ENCODE peak calls at places on chromosomes 6 and 20, in seven cellular contexts. Z is ovary; B is esophagus muscularis mucosa; S is mucosa of descending colon; C is GM23248; E is right lobe of liver; U is CD4-positive, alpha-beta memory T cell. W is an unnamed sample. For H3K4me1, the result is how much of the 10 kb centered on the place peaks cover.

GRCh38 chr6:170207586-170207985 is 83.3 kb downstream of the DLL1 start:
- DNase-seq in E (no peak), S (no peak), B (peak), U (no peak), C (no peak), Z (no peak), W (peak)

GRCh38 chr20:37943501-37944455 is 40.9 kb downstream of the VSTM2L start:
- DNase-seq in C (no peak), Z (no peak), E (peak), S (no peak), B (peak), U (no peak), W (no peak)

GRCh38 chr6:36800223-36801095 is 38.8 kb downstream of the CPNE5 start:
- DNase-seq in E (no peak), B (no peak), C (no peak), S (no peak), Z (no peak), U (no peak), W (no peak)

GRCh38 chr6:151071295-151071694 is 168.5 kb upstream of the AKAP12 start:
- DNase-seq in B (peak), E (peak), C (peak), S (no peak), U (no peak), Z (peak), W (no peak)

GRCh38 chr6:163965426-163966348 is 551.2 kb downstream of the QKI start:
- DNase-seq in S (no peak), Z (no peak), U (no peak), E (no peak), B (peak), C (no peak), W (no peak)

GRCh38 chr20:45845452-45845851 is 11.7 kb downstream of the ACOT8 start:
- DNase-seq in E (no peak), S (no peak), B (no peak), C (no peak), U (no peak), Z (no peak), W (no peak)

GRCh38 chr6:44496705-44497369 is 109.3 kb downstream of the CDC5L start:
- DNase-seq in Z (no peak), E (no peak), B (no peak), C (peak), U (no peak), S (no peak), W (no peak)

GRCh38 chr6:168597471-168597875 is 156.5 kb downstream of the SMOC2 start:
- DNase-seq in E (no peak), U (no peak), S (no peak), C (no peak), B (no peak), Z (no peak), W (no peak)

GRCh38 chr6:134046054-134046453 is 6.4 kb downstream of the SLC2A12 start:
- DNase-seq in B (no peak), C (peak), S (no peak), E (no peak), U (no peak), Z (no peak), W (no peak)

GRCh38 chr20:53162251-53162835 is 190.2 kb downstream of the TSHZ2 start:
- DNase-seq in Z (peak), B (no peak), S (no peak), E (no peak), U (no peak), C (peak), W (no peak)

GRCh38 chr6:169763881-169764280 is 12.5 kb downstream of the ERMARD start:
- DNase-seq in U (no peak), E (no peak), B (no peak), C (no peak), S (no peak), Z (no peak), W (no peak)

GRCh38 chr6:129849456-129849855 is 11.7 kb downstream of the TMEM244 start:
- DNase-seq in B (no peak), E (no peak), Z (no peak), S (no peak), U (no peak), C (peak), W (no peak)

GRCh38 chr6:131258816-131259476 is 123.7 kb downstream of the AKAP7 start:
- DNase-seq in C (no peak), E (no peak), B (no peak), S (peak), U (no peak), Z (no peak), W (no peak)

GRCh38 chr6:32187009-32187709 is 2.8 kb downstream of the PBX2 start:
- DNase-seq in B (no peak), E (no peak), U (no peak), C (no peak), Z (no peak), S (no peak), W (no peak)

GRCh38 chr6:13355969-13356368 is 27.6 kb upstream of the TBC1D7 start:
- DNase-seq in C (no peak), U (peak), Z (no peak), B (no peak), S (no peak), E (no peak), W (no peak)

GRCh38 chr20:37741055-37741454 is 47.2 kb downstream of the CTNNBL1 start:
- DNase-seq in B (no peak), S (no peak), U (no peak), C (peak), Z (no peak), E (no peak), W (no peak)

GRCh38 chr20:38321959-38322598 is 18.1 kb downstream of the BPI start:
- DNase-seq in E (no peak), C (peak), Z (peak), B (no peak), S (no peak), U (no peak), W (no peak)

GRCh38 chr6:141451508-141452353 is 681.0 kb upstream of the GJE1 start:
- DNase-seq in U (no peak), Z (no peak), E (no peak), S (no peak), B (no peak), C (peak), W (no peak)

GRCh38 chr6:159633196-159633595 is 59.8 kb downstream of the SOD2 start:
- DNase-seq in S (no peak), U (no peak), B (no peak), C (peak), E (no peak), Z (no peak), W (no peak)

GRCh38 chr6:121724576-121724975 is 289.1 kb downstream of the GJA1 start:
- DNase-seq in C (no peak), U (no peak), S (no peak), Z (no peak), E (no peak), B (no peak), W (no peak)

GRCh38 chr6:14573267-14573666 is 455.7 kb downstream of the CD83 start:
- DNase-seq in B (no peak), S (no peak), Z (no peak), U (no peak), E (no peak), C (no peak), W (no peak)

GRCh38 chr6:26493258-26493657 is 6.8 kb upstream of the BTN1A1 start:
- DNase-seq in S (no peak), U (peak), E (no peak), Z (no peak), C (peak), B (no peak), W (no peak)

GRCh38 chr6:121857551-121857950 is 422.1 kb downstream of the GJA1 start:
- DNase-seq in S (no peak), E (no peak), U (no peak), B (no peak), C (no peak), Z (no peak), W (no peak)

GRCh38 chr6:94478178-94479140 is 1059.1 kb upstream of the EPHA7 start:
- DNase-seq in Z (no peak), S (no peak), B (no peak), U (no peak), C (no peak), E (no peak), W (no peak)

GRCh38 chr20:17910828-17911294 is 57.7 kb downstream of the SNX5 start:
- DNase-seq in Z (no peak), C (peak), B (no peak), U (no peak), S (no peak), E (peak), W (no peak)

GRCh38 chr20:878511-879307 is 37.4 kb downstream of the ANGPT4 start:
- DNase-seq in B (no peak), Z (no peak), U (peak), C (peak), S (no peak), E (no peak), W (no peak)

GRCh38 chr6:2715737-2716136 is 35.0 kb downstream of the MYLK4 start:
- DNase-seq in B (no peak), C (no peak), S (no peak), Z (no peak), E (no peak), U (no peak), W (no peak)

GRCh38 chr6:2719053-2719375 is 31.7 kb downstream of the MYLK4 start:
- DNase-seq in C (no peak), Z (no peak), S (no peak), E (no peak), U (no peak), B (no peak), W (no peak)

GRCh38 chr6:2714359-2714895 is 36.3 kb downstream of the MYLK4 start:
- DNase-seq in C (peak), U (no peak), E (no peak), S (no peak), B (no peak), Z (peak), W (no peak)

GRCh38 chr6:2718334-2719052 is 32.2 kb downstream of the MYLK4 start:
- DNase-seq in C (peak), S (no peak), E (no peak), Z (no peak), U (no peak), B (no peak), W (no peak)

DNA sequence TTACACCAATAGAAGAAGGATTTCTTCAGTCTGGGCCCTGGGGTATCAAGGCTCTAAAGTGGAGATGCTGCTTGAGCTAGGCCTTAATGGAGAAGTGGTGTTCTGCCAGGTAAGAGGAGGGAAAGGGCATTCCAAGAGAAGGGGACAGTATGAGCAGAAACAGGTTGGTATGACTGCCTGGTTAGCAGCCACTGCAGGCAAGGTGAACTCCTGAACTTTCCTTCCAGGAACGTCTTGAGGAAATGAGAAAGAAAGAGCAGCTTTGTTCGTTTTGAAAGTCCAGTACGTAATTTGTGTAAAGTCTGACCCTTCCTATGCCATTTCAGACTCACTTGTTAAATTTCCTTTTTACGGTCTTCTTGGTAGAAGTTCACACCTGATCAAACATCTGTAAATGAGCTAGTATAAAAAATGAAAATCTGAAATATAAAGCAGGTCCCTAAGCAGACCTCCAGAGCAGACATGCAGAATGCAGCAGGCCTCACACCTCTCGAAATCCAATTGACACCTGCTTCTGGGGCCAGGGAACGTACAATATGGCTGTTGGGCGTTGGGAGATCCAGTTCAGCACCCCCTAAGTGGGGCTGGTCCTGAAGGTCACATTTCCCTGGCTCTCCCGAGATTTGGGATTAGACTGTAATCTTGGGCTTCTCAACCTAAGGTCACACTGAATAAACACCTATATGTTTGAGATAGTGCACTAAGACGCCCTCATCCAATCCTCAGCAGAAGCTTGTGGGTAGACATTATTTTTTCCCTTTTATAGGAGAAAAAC is 33.6 kb downstream of the MYLK4 start:
- DNase-seq in Z (no peak), S (no peak), U (no peak), C (no peak), E (no peak), B (no peak), W (no peak)
- H3K4me3 ChIP-seq in Z (no peak), S (no peak), U (no peak), C (no peak), E (no peak), B (no peak), W (no peak)

DNA sequence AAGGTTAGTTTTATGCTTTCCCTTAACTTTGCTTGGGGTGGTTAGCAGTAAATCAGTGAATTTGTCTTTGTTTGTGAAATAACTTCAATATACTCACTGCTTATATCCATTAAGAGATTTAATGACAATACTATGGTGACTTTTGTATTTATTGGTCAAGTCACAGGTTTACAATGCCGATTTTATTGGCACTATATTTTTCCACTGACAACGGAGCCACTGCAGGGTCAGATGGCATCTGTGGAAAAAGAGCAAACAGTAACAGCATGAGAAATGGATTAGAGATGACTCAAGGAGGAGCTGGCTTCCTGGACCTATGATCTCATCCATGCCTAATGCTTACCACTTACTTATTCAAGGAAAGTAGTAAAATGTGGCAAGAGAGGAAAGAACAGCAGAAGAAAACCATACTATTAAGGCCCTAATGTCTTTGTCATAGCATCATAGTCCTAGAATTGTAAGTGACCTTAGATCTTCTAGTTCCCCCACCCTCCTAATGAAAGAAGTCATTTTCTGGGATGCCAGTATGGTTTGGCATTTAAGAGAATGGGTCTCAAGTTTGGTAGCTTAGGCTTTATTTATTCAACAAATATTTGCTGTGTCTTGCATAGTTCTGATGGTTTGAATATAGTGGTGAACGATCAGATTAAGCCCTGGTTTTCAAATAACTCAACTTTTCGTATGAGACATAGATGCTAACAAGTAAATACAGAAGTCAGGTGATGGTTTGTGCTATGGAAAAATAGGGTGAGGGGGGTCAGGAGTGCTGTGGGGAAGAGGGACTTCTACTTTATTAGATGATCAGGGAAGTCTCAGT is 18.5 kb downstream of the RNF144B start:
- DNase-seq in S (no peak), U (no peak), B (no peak), C (peak), E (no peak), Z (no peak), W (no peak)
- H3K4me1 ChIP-seq in S (under half), U (under half), B (under half), C (under half), E (under half), Z (under half), W (under half)

GRCh38 chr6:143615785-143616184 is 62.0 kb upstream of the PHACTR2 start:
- DNase-seq in E (no peak), Z (no peak), B (no peak), C (no peak), U (no peak), S (no peak), W (no peak)
- H3K4me3 ChIP-seq in E (no peak), Z (no peak), B (no peak), C (no peak), U (no peak), S (no peak), W (no peak)

GRCh38 chr6:33424855-33425667 is 5.2 kb downstream of the SYNGAP1 start:
- DNase-seq in B (no peak), C (no peak), U (no peak), E (no peak), S (no peak), Z (peak), W (no peak)

GRCh38 chr6:33421344-33421643 is 1.4 kb downstream of the SYNGAP1 start:
- DNase-seq in S (no peak), Z (no peak), B (no peak), U (no peak), C (no peak), E (no peak), W (no peak)

GRCh38 chr6:33420493-33421343 is 853 bp downstream of the SYNGAP1 start:
- DNase-seq in Z (no peak), C (no peak), S (no peak), B (no peak), U (no peak), E (no peak), W (no peak)

GRCh38 chr6:33425668-33426577 is 6.1 kb downstream of the SYNGAP1 start:
- DNase-seq in B (peak), S (peak), Z (peak), E (peak), C (peak), U (peak), W (peak)

GRCh38 chr6:33423777-33424176 is 3.9 kb downstream of the SYNGAP1 start:
- DNase-seq in Z (no peak), E (no peak), U (no peak), B (no peak), C (no peak), S (no peak), W (no peak)
- H3K4me1 ChIP-seq in Z (under half), E (under half), U (half or more), B (half or more), C (under half), S (under half), W (under half)

GRCh38 chr6:292506-293184 is 358 bp downstream of the DUSP22 start:
- DNase-seq in C (peak), Z (peak), U (peak), B (peak), E (peak), S (peak), W (peak)

GRCh38 chr6:288861-289260 is 3.4 kb upstream of the DUSP22 start:
- DNase-seq in B (peak), S (no peak), Z (no peak), E (no peak), C (no peak), U (no peak), W (no peak)

GRCh38 chr6:291148-291696 is 1.1 kb upstream of the DUSP22 start:
- DNase-seq in Z (no peak), E (no peak), B (peak), U (no peak), C (peak), S (no peak), W (no peak)

GRCh38 chr6:291697-292505 is at the start of gene DUSP22:
- DNase-seq in E (peak), C (peak), B (peak), S (peak), U (peak), Z (peak), W (peak)

GRCh38 chr6:290111-290932 is 2.0 kb upstream of the DUSP22 start:
- DNase-seq in Z (no peak), C (no peak), B (peak), E (no peak), S (no peak), U (no peak), W (no peak)
- H3K4me3 ChIP-seq in Z (no peak), C (no peak), B (no peak), E (no peak), S (no peak), U (no peak), W (no peak)

GRCh38 chr6:137494967-137495595 is 887 bp upstream of the OLIG3 start:
- DNase-seq in B (peak), C (no peak), S (no peak), U (no peak), E (no peak), Z (no peak), W (no peak)
- H3K4me1 ChIP-seq in B (half or more), C (under half), S (under half), U (half or more), E (under half), Z (under half), W (under half)

DNA sequence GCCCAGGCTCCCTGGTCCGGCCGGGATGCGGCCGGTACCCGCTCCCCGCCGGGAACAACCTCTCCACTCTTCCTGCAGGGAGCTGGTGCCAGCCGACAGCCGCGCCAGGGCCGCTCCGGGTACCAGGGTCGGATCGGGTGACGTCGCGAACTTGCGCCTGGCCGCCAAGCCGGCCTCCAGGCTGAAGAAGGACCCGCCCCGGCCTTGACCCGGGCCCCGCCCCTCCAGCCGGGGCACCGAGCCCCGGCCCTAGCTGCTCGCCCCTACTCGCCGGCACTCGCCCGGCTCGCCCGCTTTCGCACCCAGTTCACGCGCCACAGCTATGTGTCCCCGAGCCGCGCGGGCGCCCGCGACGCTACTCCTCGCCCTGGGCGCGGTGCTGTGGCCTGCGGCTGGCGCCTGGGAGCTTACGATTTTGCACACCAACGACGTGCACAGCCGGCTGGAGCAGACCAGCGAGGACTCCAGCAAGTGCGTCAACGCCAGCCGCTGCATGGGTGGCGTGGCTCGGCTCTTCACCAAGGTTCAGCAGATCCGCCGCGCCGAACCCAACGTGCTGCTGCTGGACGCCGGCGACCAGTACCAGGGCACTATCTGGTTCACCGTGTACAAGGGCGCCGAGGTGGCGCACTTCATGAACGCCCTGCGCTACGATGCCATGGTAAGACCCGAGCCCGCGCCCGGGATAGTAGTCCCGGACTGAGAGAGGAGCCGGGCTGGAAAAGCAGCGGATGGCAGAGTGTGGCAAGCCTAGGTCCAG is at the start of gene NT5E:
- DNase-seq in B (no peak), C (peak), U (peak), E (peak), Z (peak), S (peak), W (peak)
- H3K4me3 ChIP-seq in B (peak), C (peak), U (no peak), E (peak), Z (peak), S (peak), W (peak)

GRCh38 chr20:50111829-50112495 is 988 bp downstream of the UBE2V1 start:
- DNase-seq in Z (no peak), S (no peak), E (no peak), C (peak), B (no peak), U (no peak), W (no peak)
- H3K4me1 ChIP-seq in Z (under half), S (half or more), E (under half), C (half or more), B (half or more), U (half or more), W (under half)